ENCODE peak calls at places on chromosomes 7 and 10, in four cellular contexts. N is RWPE2, W is hepatocyte, M is ovary. I is an unnamed sample.

GRCh38 chr10:49458869-49459268 is 63.0 kb upstream of the DRGX start:
- DNase-seq in N (no peak), W (no peak), M (no peak), I (no peak)

GRCh38 chr7:18570890-18571478 is 75.4 kb downstream of the HDAC9 start:
- DNase-seq in N (no peak), W (peak; percentile 40), M (no peak), I (no peak)

GRCh38 chr7:107661081-107661864 is 645 bp downstream of the SLC26A4 start:
- DNase-seq in N (peak; percentile 74), W (peak; percentile 73), M (peak; percentile 74), I (peak; percentile 75)

GRCh38 chr10:123213192-123213591 is 59.0 kb downstream of the BUB3 start:
- DNase-seq in N (no peak), W (no peak), M (no peak), I (no peak)

GRCh38 chr7:21611129-21611528 is 68.3 kb downstream of the DNAH11 start:
- DNase-seq in N (no peak), W (peak; percentile 23), M (no peak), I (no peak)

GRCh38 chr7:101555269-101555920 is 73.7 kb downstream of the MYL10 start:
- DNase-seq in N (peak; percentile 16), W (no peak), M (no peak), I (no peak)

GRCh38 chr7:92504563-92504962 is 23.8 kb downstream of the PEX1 start:
- DNase-seq in N (no peak), W (no peak), M (peak; percentile 48), I (no peak)

GRCh38 chr7:3754488-3755365 is 453.7 kb downstream of the SDK1 start:
- DNase-seq in N (no peak), W (peak; percentile 32), M (no peak), I (no peak)

GRCh38 chr7:2921748-2922147 is 77.6 kb upstream of the GNA12 start:
- DNase-seq in N (no peak), W (no peak), M (no peak), I (no peak)

GRCh38 chr10:120426306-120426705 is 30.7 kb upstream of the PLPP4 start:
- DNase-seq in N (no peak), W (no peak), M (no peak), I (no peak)

GRCh38 chr7:134365341-134366054 is 48.8 kb upstream of the SLC35B4 start:
- DNase-seq in N (no peak), W (peak; percentile 56), M (no peak), I (no peak)

GRCh38 chr10:102918817-102919236 is 733 bp downstream of the CNNM2 start:
- DNase-seq in N (no peak), W (peak; percentile 34), M (no peak), I (no peak)

GRCh38 chr7:157279973-157280841 is 56.6 kb upstream of the DNAJB6 start:
- DNase-seq in N (no peak), W (no peak), M (no peak), I (no peak)

GRCh38 chr10:48944171-48944570 is 4.5 kb upstream of the LRRC18 start:
- DNase-seq in N (peak; percentile 19), W (no peak), M (no peak), I (no peak)

GRCh38 chr7:138433583-138434437 is 26.2 kb upstream of the TRIM24 start:
- DNase-seq in N (no peak), W (no peak), M (no peak), I (no peak)

GRCh38 chr7:151018421-151019129 is 5.7 kb downstream of the ATG9B start:
- DNase-seq in N (peak; percentile 49), W (peak; percentile 68), M (peak; percentile 60), I (no peak)

GRCh38 chr10:119832956-119833355 is 39.7 kb downstream of the MCMBP start:
- DNase-seq in N (no peak), W (no peak), M (no peak), I (no peak)

GRCh38 chr10:103897241-103897774 is 20.7 kb downstream of the STN1 start:
- DNase-seq in N (no peak), W (no peak), M (no peak), I (no peak)

GRCh38 chr10:108413954-108414353 is 1249.4 kb upstream of the SORCS1 start:
- DNase-seq in N (no peak), W (no peak), M (no peak), I (no peak)

GRCh38 chr10:128642502-128642901 is 516.3 kb upstream of the MKI67 start:
- DNase-seq in N (no peak), W (no peak), M (no peak), I (no peak)

GRCh38 chr7:37141742-37142141 is 306.9 kb downstream of the ELMO1 start:
- DNase-seq in N (no peak), W (no peak), M (no peak), I (no peak)

GRCh38 chr10:120365872-120366271 is 91.2 kb upstream of the PLPP4 start:
- DNase-seq in N (no peak), W (no peak), M (no peak), I (no peak)

GRCh38 chr7:101902680-101903504 is 85.5 kb downstream of the CUX1 start:
- DNase-seq in N (no peak), W (no peak), M (no peak), I (no peak)

GRCh38 chr7:24419070-24419469 is 135.1 kb downstream of the NPY start:
- DNase-seq in N (no peak), W (no peak), M (no peak), I (no peak)

GRCh38 chr10:45420453-45421192 is 46.6 kb downstream of the ALOX5 start:
- DNase-seq in N (no peak), W (no peak), M (peak; percentile 89), I (peak; percentile 78)

GRCh38 chr10:43196131-43196980 is 58.1 kb downstream of the CSGALNACT2 start:
- DNase-seq in N (peak; percentile 51), W (no peak), M (peak; percentile 16), I (no peak)

GRCh38 chr7:14937580-14937979 is 35.0 kb upstream of the DGKB start:
- DNase-seq in N (no peak), W (no peak), M (no peak), I (no peak)

GRCh38 chr10:93806882-93807281 is 49.1 kb downstream of the LGI1 start:
- DNase-seq in N (no peak), W (no peak), M (no peak), I (no peak)

GRCh38 chr10:15313844-15314243 is 57.2 kb downstream of the FAM171A1 start:
- DNase-seq in N (no peak), W (peak; percentile 28), M (no peak), I (no peak)

GRCh38 chr10:119203006-119203405 is 4.4 kb upstream of the GRK5 start:
- DNase-seq in N (no peak), W (no peak), M (no peak), I (no peak)

GRCh38 chr10:76033457-76034196 is 602.2 kb downstream of the LRMDA start:
- DNase-seq in N (no peak), W (peak; percentile 48), M (peak; percentile 43), I (no peak)
- TF ChIP-seq CTCF in N (peak; percentile 11), W (peak; percentile 21), M (peak; percentile 13), I (no peak)

GRCh38 chr7:100429637-100430449 is at the start of gene MEPCE:
- DNase-seq in N (peak; percentile 97), W (peak; percentile 99), M (peak; percentile 99), I (peak; percentile 97)

GRCh38 chr7:100426516-100426915 is 2.0 kb downstream of the ZCWPW1 start:
- DNase-seq in N (no peak), W (no peak), M (no peak), I (no peak)

GRCh38 chr7:100428967-100429636 is 529 bp upstream of the MEPCE start:
- DNase-seq in N (peak; percentile 99), W (peak; percentile 100), M (peak; percentile 100), I (peak; percentile 100)

GRCh38 chr7:100428199-100428966 is at the start of gene ZCWPW1:
- DNase-seq in N (peak; percentile 95), W (peak; percentile 96), M (peak; percentile 98), I (peak; percentile 97)

GRCh38 chr7:100427762-100428198 is 723 bp downstream of the ZCWPW1 start:
- DNase-seq in N (no peak), W (no peak), M (no peak), I (no peak)
- H3K27ac ChIP-seq in N (peak overlapping the region; percentile 79), W (peak overlapping the region; percentile 98), M (no peak overlapping the region), I (peak overlapping the region; percentile 100)

DNA sequence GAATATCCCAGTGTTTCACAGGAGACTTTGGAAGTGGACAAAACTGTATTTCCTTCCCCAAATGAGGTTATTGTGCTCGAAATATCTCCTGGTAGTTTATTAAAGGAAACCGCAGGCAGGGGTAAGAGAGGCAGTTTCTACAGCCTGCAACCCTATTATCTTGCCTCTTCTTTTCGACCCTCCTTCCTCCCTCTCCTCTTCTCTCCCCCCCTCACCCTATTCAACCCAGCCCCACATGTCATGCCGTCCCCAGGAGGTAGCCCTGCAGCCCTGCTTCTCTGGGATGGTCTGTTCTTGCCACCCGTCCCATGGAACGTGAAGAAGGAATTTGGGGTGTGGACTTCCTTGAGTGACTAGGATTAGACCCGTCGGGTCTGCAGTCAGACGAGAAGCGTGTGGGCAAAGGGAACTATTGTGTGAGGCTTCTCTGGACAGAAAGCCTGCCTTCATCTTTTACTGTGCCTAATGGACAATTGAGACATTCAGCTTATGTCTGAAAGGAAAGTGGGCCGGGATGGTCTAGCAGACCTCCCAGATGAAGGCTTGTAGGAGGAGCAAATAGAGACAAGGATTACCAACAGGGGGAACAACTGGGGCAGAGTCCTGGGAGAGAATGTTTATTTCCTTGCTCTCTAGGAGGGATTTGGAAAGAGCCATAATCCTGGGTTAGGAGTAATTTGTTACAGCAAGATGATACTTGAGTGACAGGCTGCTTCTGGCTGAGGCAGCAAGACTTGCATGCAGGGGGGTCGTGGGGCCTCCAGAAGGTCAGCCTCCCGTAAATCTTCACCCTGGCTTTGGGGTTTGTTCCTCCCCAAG is 77.7 kb downstream of the TCF7L2 start:
- DNase-seq in N (no peak), W (no peak), M (no peak), I (no peak)
- H3K4me3 ChIP-seq in N (no peak overlapping the region), W (no peak overlapping the region), M (no peak overlapping the region), I (peak overlapping the region; percentile 7)

GRCh38 chr7:47757946-47758371 is 176.0 kb upstream of the TNS3 start:
- DNase-seq in N (no peak), W (peak; percentile 70), M (peak; percentile 87), I (peak; percentile 95)

GRCh38 chr7:47762207-47762606 is 180.3 kb upstream of the TNS3 start:
- DNase-seq in N (no peak), W (no peak), M (no peak), I (no peak)

GRCh38 chr7:47762746-47763062 is 180.8 kb upstream of the TNS3 start:
- DNase-seq in N (no peak), W (no peak), M (no peak), I (no peak)

GRCh38 chr7:47758546-47758945 is 176.6 kb upstream of the TNS3 start:
- DNase-seq in N (no peak), W (no peak), M (no peak), I (no peak)

GRCh38 chr7:47759056-47759706 is 177.3 kb upstream of the TNS3 start:
- DNase-seq in N (no peak), W (no peak), M (no peak), I (no peak)
- TF ChIP-seq CTCF in N (peak; percentile 54), W (no peak), M (peak; percentile 14), I (no peak)

DNA sequence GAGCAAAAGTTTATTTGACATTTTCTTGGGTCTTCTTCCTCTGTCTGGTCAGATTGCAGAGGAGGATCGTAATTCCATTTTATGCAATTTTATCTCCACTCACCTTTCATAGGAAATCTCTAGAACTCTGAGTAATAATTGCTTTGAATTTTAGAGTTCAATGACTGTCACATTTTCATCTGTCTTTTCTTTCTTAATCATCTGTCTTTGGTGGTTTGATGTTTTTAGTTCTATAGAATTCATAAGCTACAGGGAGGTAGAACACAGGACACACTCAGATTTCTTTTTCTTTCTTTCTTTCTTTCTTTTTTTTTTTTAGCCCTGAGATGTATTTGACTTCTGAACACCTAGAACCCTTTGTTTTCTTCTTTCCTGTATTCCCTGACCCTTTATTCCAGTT is 11.7 kb downstream of the GATA3 start:
- DNase-seq in N (no peak), W (no peak), M (no peak), I (no peak)
- H3K27ac ChIP-seq in N (no peak overlapping the region), W (no peak overlapping the region), M (no peak overlapping the region), I (no peak overlapping the region)

I was measured in coronary artery.